ENCODE peak calls at places on chromosomes 13 and 19, in seven cellular contexts. R, I, Z, M, C, B and K are unnamed samples.

GRCh38 chr13:32126298-32126697 is 94.7 kb downstream of the FRY start:
- DNase-seq in R (no peak), I (no peak), Z (no peak), M (no peak), C (no peak), B (no peak), K (no peak)

GRCh38 chr13:80399340-80400163 is 58.6 kb upstream of the SPRY2 start:
- DNase-seq in R (no peak), I (no peak), Z (no peak), M (peak; percentile 15), C (no peak), B (peak; percentile 24), K (no peak)

GRCh38 chr19:49685845-49686332 is 3.5 kb upstream of the ADM5 start:
- DNase-seq in R (no peak), I (no peak), Z (no peak), M (no peak), C (no peak), B (no peak), K (no peak)

GRCh38 chr13:52002361-52002760 is 8.9 kb downstream of the ATP7B start:
- DNase-seq in R (no peak), I (no peak), Z (no peak), M (no peak), C (no peak), B (no peak), K (no peak)

GRCh38 chr19:54209058-54209747 is 8.5 kb downstream of the RPS9 start:
- DNase-seq in R (no peak), I (no peak), Z (peak; percentile 55), M (no peak), C (no peak), B (no peak), K (no peak)

GRCh38 chr13:62194371-62194770 is 778.7 kb upstream of the PCDH20 start:
- DNase-seq in R (no peak), I (no peak), Z (no peak), M (no peak), C (no peak), B (no peak), K (no peak)

GRCh38 chr19:14517840-14518505 is at the start of gene DNAJB1:
- DNase-seq in R (peak; percentile 83), I (peak; percentile 88), Z (peak; percentile 92), M (no peak), C (peak; percentile 94), B (peak; percentile 71), K (no peak)

GRCh38 chr19:11175920-11176319 is 20.3 kb upstream of the SPC24 start:
- DNase-seq in R (no peak), I (no peak), Z (no peak), M (no peak), C (no peak), B (no peak), K (no peak)

GRCh38 chr19:58154287-58154678 is 3.7 kb upstream of the ZNF329 start:
- DNase-seq in R (peak; percentile 37), I (peak; percentile 64), Z (peak; percentile 50), M (no peak), C (peak; percentile 37), B (no peak), K (no peak)

GRCh38 chr13:110957931-110958330 is 43.1 kb upstream of the ANKRD10 start:
- DNase-seq in R (no peak), I (no peak), Z (no peak), M (no peak), C (no peak), B (no peak), K (no peak)

GRCh38 chr13:59750860-59751259 is 412.9 kb downstream of the DIAPH3 start:
- DNase-seq in R (no peak), I (no peak), Z (no peak), M (peak; percentile 49), C (peak; percentile 82), B (no peak), K (peak; percentile 83)

GRCh38 chr19:39398297-39398864 is 7.2 kb downstream of the MED29 start:
- DNase-seq in R (peak; percentile 66), I (peak; percentile 86), Z (peak; percentile 87), M (no peak), C (peak; percentile 80), B (no peak), K (no peak)

GRCh38 chr13:75864718-75865117 is 228.6 kb downstream of the LMO7 start:
- DNase-seq in R (no peak), I (no peak), Z (no peak), M (no peak), C (peak; percentile 61), B (no peak), K (no peak)

GRCh38 chr13:110525328-110526319 is 35.9 kb downstream of the RAB20 start:
- DNase-seq in R (peak; percentile 54), I (no peak), Z (peak; percentile 68), M (no peak), C (no peak), B (peak; percentile 7), K (no peak)

GRCh38 chr13:51453959-51454703 is 1.3 kb upstream of the INTS6 start:
- DNase-seq in R (peak; percentile 29), I (peak; percentile 67), Z (peak; percentile 52), M (no peak), C (peak; percentile 40), B (no peak), K (peak; percentile 8)

GRCh38 chr19:47719047-47719885 is 6.0 kb downstream of the EHD2 start:
- DNase-seq in R (peak; percentile 92), I (peak; percentile 94), Z (peak; percentile 71), M (peak; percentile 95), C (peak; percentile 96), B (no peak), K (no peak)

GRCh38 chr19:18788782-18789421 is 2.2 kb downstream of the COMP start:
- DNase-seq in R (no peak), I (no peak), Z (no peak), M (no peak), C (no peak), B (no peak), K (no peak)

GRCh38 chr19:58518261-58519086 is 1.1 kb downstream of the ZBTB45 start:
- DNase-seq in R (no peak), I (no peak), Z (peak; percentile 57), M (no peak), C (no peak), B (no peak), K (no peak)

GRCh38 chr19:30082611-30083010 is 140.6 kb downstream of the URI1 start:
- DNase-seq in R (no peak), I (no peak), Z (no peak), M (no peak), C (no peak), B (no peak), K (no peak)
- H3K4me3 ChIP-seq in R (no peak overlapping the region), I (no peak overlapping the region), Z (no peak overlapping the region), M (no peak overlapping the region), C (no peak overlapping the region), B (no peak overlapping the region), K (no peak overlapping the region)

GRCh38 chr13:99992912-99993311 is 11.3 kb downstream of the ZIC2 start:
- DNase-seq in R (no peak), I (no peak), Z (no peak), M (no peak), C (peak; percentile 83), B (no peak), K (peak; percentile 21)

GRCh38 chr13:99991013-99991805 is 9.6 kb downstream of the ZIC2 start:
- DNase-seq in R (no peak), I (no peak), Z (no peak), M (no peak), C (peak; percentile 56), B (no peak), K (peak; percentile 30)

GRCh38 chr13:99990045-99990977 is 8.7 kb downstream of the ZIC2 start:
- DNase-seq in R (no peak), I (no peak), Z (peak; percentile 27), M (no peak), C (peak; percentile 69), B (no peak), K (peak; percentile 30)

GRCh38 chr13:99992376-99992775 is 10.8 kb downstream of the ZIC2 start:
- DNase-seq in R (no peak), I (peak; percentile 7), Z (no peak), M (no peak), C (peak; percentile 73), B (no peak), K (no peak)

GRCh38 chr13:99991806-99992242 is 10.2 kb downstream of the ZIC2 start:
- DNase-seq in R (no peak), I (no peak), Z (no peak), M (no peak), C (peak; percentile 49), B (no peak), K (peak; percentile 76)
- H3K4me3 ChIP-seq in R (no peak overlapping the region), I (no peak overlapping the region), Z (no peak overlapping the region), M (no peak overlapping the region), C (no peak overlapping the region), B (no peak overlapping the region), K (no peak overlapping the region)

GRCh38 chr19:21460686-21461085 is 44.7 kb upstream of the ZNF429 start:
- DNase-seq in R (no peak), I (no peak), Z (no peak), M (no peak), C (no peak), B (no peak), K (no peak)

GRCh38 chr19:21463449-21464105 is 41.8 kb upstream of the ZNF429 start:
- DNase-seq in R (peak; percentile 44), I (no peak), Z (peak; percentile 67), M (no peak), C (peak; percentile 3), B (peak; percentile 34), K (peak; percentile 72)

GRCh38 chr19:21466627-21467026 is 38.8 kb upstream of the ZNF429 start:
- DNase-seq in R (no peak), I (no peak), Z (no peak), M (no peak), C (no peak), B (no peak), K (no peak)

GRCh38 chr19:21462540-21462939 is 42.9 kb upstream of the ZNF429 start:
- DNase-seq in R (no peak), I (no peak), Z (no peak), M (no peak), C (no peak), B (no peak), K (no peak)
- H3K4me3 ChIP-seq in R (no peak overlapping the region), I (no peak overlapping the region), Z (no peak overlapping the region), M (no peak overlapping the region), C (no peak overlapping the region), B (no peak overlapping the region), K (peak overlapping the region; percentile 89)

GRCh38 chr13:24264976-24265375 is 44.4 kb upstream of the C1QTNF9 start:
- DNase-seq in R (no peak), I (no peak), Z (peak; percentile 55), M (no peak), C (no peak), B (peak; percentile 83), K (no peak)

GRCh38 chr13:24267283-24267682 is 42.1 kb upstream of the C1QTNF9 start:
- DNase-seq in R (peak; percentile 27), I (no peak), Z (no peak), M (no peak), C (peak; percentile 13), B (peak; percentile 62), K (no peak)

GRCh38 chr13:24269803-24270202 is 39.6 kb upstream of the C1QTNF9 start:
- DNase-seq in R (no peak), I (no peak), Z (no peak), M (no peak), C (no peak), B (no peak), K (no peak)

GRCh38 chr13:24265453-24265852 is 43.9 kb upstream of the C1QTNF9 start:
- DNase-seq in R (no peak), I (no peak), Z (no peak), M (no peak), C (no peak), B (no peak), K (no peak)

DNA sequence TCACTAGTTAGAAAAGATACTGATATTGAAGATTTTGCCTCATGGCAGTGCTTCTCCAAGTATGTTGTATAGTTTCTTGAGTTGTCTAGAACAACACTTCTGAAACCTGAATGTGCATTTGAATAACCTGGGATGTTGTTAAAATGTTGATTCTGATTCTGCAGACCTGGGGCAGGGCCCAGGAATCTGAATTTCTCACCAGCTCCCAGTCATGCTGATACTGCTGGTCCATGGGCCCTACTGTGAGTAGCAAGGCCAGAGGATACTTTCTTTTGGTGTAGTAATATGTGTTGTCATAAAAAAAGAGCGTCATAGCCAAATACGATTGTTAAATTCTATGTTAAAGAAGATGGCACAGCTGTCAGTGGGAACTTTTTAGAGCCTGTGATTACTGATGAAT is 41.6 kb upstream of the C1QTNF9 start:
- DNase-seq in R (no peak), I (no peak), Z (no peak), M (no peak), C (no peak), B (no peak), K (no peak)
- H3K4me3 ChIP-seq in R (peak overlapping the region; percentile 25), I (peak overlapping the region; percentile 5), Z (no peak overlapping the region), M (no peak overlapping the region), C (no peak overlapping the region), B (peak overlapping the region; percentile 61), K (no peak overlapping the region)